ENCODE peak calls at places on chromosomes 4 and X, in six cellular contexts. One of them, this sample, is unnamed.

GRCh38 chr4:1288786-1289185 is 905 bp upstream of the MAEA start:
- DNase-seq in KG1: no peak
- DNase-seq in HepG2: no peak
- DNase-seq in omental fat pad: no peak
- DNase-seq in progenitor cell of endocrine pancreas: no peak
- DNase-seq in body of pancreas: no peak
- DNase-seq in this sample: no peak

GRCh38 chr4:48752256-48752655 is 27.8 kb downstream of the FRYL start:
- DNase-seq in omental fat pad: no peak
- DNase-seq in KG1: no peak
- DNase-seq in progenitor cell of endocrine pancreas: no peak
- DNase-seq in HepG2: no peak
- DNase-seq in body of pancreas: no peak
- DNase-seq in this sample: no peak

GRCh38 chr4:76447326-76447954 is 12.4 kb downstream of the SHROOM3 start:
- DNase-seq in HepG2: no peak
- DNase-seq in KG1: no peak
- DNase-seq in progenitor cell of endocrine pancreas: no peak
- DNase-seq in body of pancreas: no peak
- DNase-seq in omental fat pad: no peak
- DNase-seq in this sample: no peak

GRCh38 chrX:80807606-80808159 is 2.0 kb downstream of the BRWD3 start:
- DNase-seq in HepG2: no peak
- DNase-seq in body of pancreas: no peak
- DNase-seq in KG1: no peak
- DNase-seq in progenitor cell of endocrine pancreas: no peak
- DNase-seq in omental fat pad: no peak
- DNase-seq in this sample: no peak

GRCh38 chrX:45172890-45173289 is 27.8 kb downstream of the DIPK2B start:
- DNase-seq in omental fat pad: no peak
- DNase-seq in body of pancreas: no peak
- DNase-seq in KG1: no peak
- DNase-seq in HepG2: peak; percentile 3
- DNase-seq in progenitor cell of endocrine pancreas: no peak
- DNase-seq in this sample: no peak

GRCh38 chrX:150211988-150212387 is 151.1 kb upstream of the MAMLD1 start:
- DNase-seq in omental fat pad: no peak
- DNase-seq in body of pancreas: no peak
- DNase-seq in progenitor cell of endocrine pancreas: no peak
- DNase-seq in KG1: no peak
- DNase-seq in HepG2: no peak
- DNase-seq in this sample: no peak

GRCh38 chr4:83390965-83391364 is 56.3 kb upstream of the HPSE start:
- DNase-seq in progenitor cell of endocrine pancreas: no peak
- DNase-seq in omental fat pad: no peak
- DNase-seq in HepG2: no peak
- DNase-seq in KG1: no peak
- DNase-seq in body of pancreas: no peak
- DNase-seq in this sample: no peak

GRCh38 chrX:84320606-84321005 is 132.6 kb upstream of the RPS6KA6 start:
- DNase-seq in body of pancreas: no peak
- DNase-seq in KG1: no peak
- DNase-seq in omental fat pad: no peak
- DNase-seq in progenitor cell of endocrine pancreas: no peak
- DNase-seq in HepG2: no peak
- DNase-seq in this sample: no peak

GRCh38 chr4:145178740-145179139 is 1.6 kb downstream of the OTUD4 start:
- DNase-seq in progenitor cell of endocrine pancreas: no peak
- DNase-seq in KG1: no peak
- DNase-seq in body of pancreas: no peak
- DNase-seq in omental fat pad: no peak
- DNase-seq in HepG2: no peak
- DNase-seq in this sample: no peak

GRCh38 chr4:31234494-31234893 is 514.3 kb downstream of the PCDH7 start:
- DNase-seq in body of pancreas: no peak
- DNase-seq in HepG2: no peak
- DNase-seq in omental fat pad: no peak
- DNase-seq in KG1: no peak
- DNase-seq in progenitor cell of endocrine pancreas: no peak
- DNase-seq in this sample: no peak

GRCh38 chrX:69161786-69162349 is 3.4 kb downstream of the PJA1 start:
- DNase-seq in body of pancreas: no peak
- DNase-seq in HepG2: no peak
- DNase-seq in KG1: no peak
- DNase-seq in omental fat pad: no peak
- DNase-seq in progenitor cell of endocrine pancreas: no peak
- DNase-seq in this sample: no peak

GRCh38 chr4:94635172-94635571 is 122.6 kb upstream of the BMPR1B start:
- DNase-seq in body of pancreas: no peak
- DNase-seq in omental fat pad: no peak
- DNase-seq in progenitor cell of endocrine pancreas: no peak
- DNase-seq in KG1: no peak
- DNase-seq in HepG2: no peak
- DNase-seq in this sample: no peak

GRCh38 chr4:74531952-74532794 is 87.2 kb downstream of the AREG start:
- DNase-seq in KG1: peak; percentile 31
- DNase-seq in progenitor cell of endocrine pancreas: no peak
- DNase-seq in body of pancreas: no peak
- DNase-seq in omental fat pad: no peak
- DNase-seq in HepG2: peak; percentile 75
- DNase-seq in this sample: no peak

GRCh38 chr4:88846232-88846790 is 148.7 kb upstream of the NAP1L5 start:
- DNase-seq in HepG2: peak; percentile 14
- DNase-seq in body of pancreas: no peak
- DNase-seq in KG1: no peak
- DNase-seq in progenitor cell of endocrine pancreas: no peak
- DNase-seq in omental fat pad: no peak
- DNase-seq in this sample: no peak

GRCh38 chrX:637660-638481 is 7.3 kb downstream of the SHOX start:
- DNase-seq in HepG2: no peak
- DNase-seq in progenitor cell of endocrine pancreas: no peak
- DNase-seq in KG1: no peak
- DNase-seq in body of pancreas: no peak
- DNase-seq in omental fat pad: no peak
- DNase-seq in this sample: no peak

GRCh38 chrX:13661735-13662536 is 9.0 kb downstream of the TCEANC start:
- DNase-seq in body of pancreas: no peak
- DNase-seq in progenitor cell of endocrine pancreas: no peak
- DNase-seq in omental fat pad: no peak
- DNase-seq in KG1: no peak
- DNase-seq in HepG2: no peak
- DNase-seq in this sample: no peak

GRCh38 chrX:43969504-43970501 is 3.4 kb downstream of the NDP start:
- DNase-seq in omental fat pad: no peak
- DNase-seq in KG1: no peak
- DNase-seq in progenitor cell of endocrine pancreas: no peak
- DNase-seq in body of pancreas: no peak
- DNase-seq in HepG2: no peak
- DNase-seq in this sample: no peak

GRCh38 chr4:173218411-173219125 is 50.0 kb downstream of the GALNT7 start:
- DNase-seq in KG1: no peak
- DNase-seq in HepG2: no peak
- DNase-seq in body of pancreas: no peak
- DNase-seq in omental fat pad: no peak
- DNase-seq in progenitor cell of endocrine pancreas: no peak
- DNase-seq in this sample: no peak

GRCh38 chrX:125205084-125205917 is 114.4 kb upstream of the TEX13C start:
- DNase-seq in KG1: no peak
- DNase-seq in body of pancreas: peak; percentile 69
- DNase-seq in progenitor cell of endocrine pancreas: peak; percentile 48
- DNase-seq in HepG2: no peak
- DNase-seq in omental fat pad: no peak
- DNase-seq in this sample: peak; percentile 16

GRCh38 chr4:81493895-81494490 is 22.3 kb upstream of the RASGEF1B start:
- DNase-seq in body of pancreas: no peak
- DNase-seq in KG1: no peak
- DNase-seq in HepG2: no peak
- DNase-seq in omental fat pad: no peak
- DNase-seq in progenitor cell of endocrine pancreas: no peak
- DNase-seq in this sample: no peak

GRCh38 chr4:99945718-99946345 is 586 bp downstream of the DNAJB14 start:
- DNase-seq in body of pancreas: no peak
- DNase-seq in omental fat pad: no peak
- DNase-seq in progenitor cell of endocrine pancreas: peak; percentile 31
- DNase-seq in HepG2: peak; percentile 44
- DNase-seq in KG1: no peak
- DNase-seq in this sample: no peak

GRCh38 chr4:1987296-1987695 is 21.5 kb downstream of the NELFA start:
- DNase-seq in body of pancreas: no peak
- DNase-seq in HepG2: no peak
- DNase-seq in progenitor cell of endocrine pancreas: no peak
- DNase-seq in KG1: no peak
- DNase-seq in omental fat pad: no peak
- DNase-seq in this sample: no peak

GRCh38 chrX:21723814-21724213 is 34.1 kb downstream of the SMPX start:
- DNase-seq in progenitor cell of endocrine pancreas: no peak
- DNase-seq in HepG2: no peak
- DNase-seq in KG1: no peak
- DNase-seq in omental fat pad: no peak
- DNase-seq in body of pancreas: no peak
- DNase-seq in this sample: no peak

GRCh38 chr4:2104556-2105345 is 45.6 kb downstream of the NAT8L start:
- DNase-seq in body of pancreas: no peak
- DNase-seq in KG1: no peak
- DNase-seq in progenitor cell of endocrine pancreas: no peak
- DNase-seq in HepG2: no peak
- DNase-seq in omental fat pad: no peak
- DNase-seq in this sample: no peak

GRCh38 chr4:119559044-119559647 is 69.5 kb downstream of the PDE5A start:
- DNase-seq in omental fat pad: no peak
- DNase-seq in HepG2: peak; percentile 39
- DNase-seq in KG1: no peak
- DNase-seq in progenitor cell of endocrine pancreas: no peak
- DNase-seq in body of pancreas: no peak
- DNase-seq in this sample: no peak

GRCh38 chr4:145043306-145043705 is 54.7 kb downstream of the ANAPC10 start:
- DNase-seq in progenitor cell of endocrine pancreas: no peak
- DNase-seq in KG1: no peak
- DNase-seq in HepG2: no peak
- DNase-seq in omental fat pad: no peak
- DNase-seq in body of pancreas: no peak
- DNase-seq in this sample: no peak

GRCh38 chr4:159048166-159048886 is 54.6 kb upstream of the RAPGEF2 start:
- DNase-seq in HepG2: peak; percentile 84
- DNase-seq in KG1: no peak
- DNase-seq in omental fat pad: peak; percentile 47
- DNase-seq in progenitor cell of endocrine pancreas: peak; percentile 36
- DNase-seq in body of pancreas: peak; percentile 90
- DNase-seq in this sample: peak; percentile 72

GRCh38 chr4:98706935-98707334 is 48.5 kb upstream of the TSPAN5 start:
- DNase-seq in body of pancreas: no peak
- DNase-seq in omental fat pad: no peak
- DNase-seq in progenitor cell of endocrine pancreas: no peak
- DNase-seq in HepG2: no peak
- DNase-seq in KG1: no peak
- DNase-seq in this sample: no peak

GRCh38 chrX:68196939-68197791 is 236.1 kb downstream of the OPHN1 start:
- DNase-seq in KG1: no peak
- DNase-seq in body of pancreas: peak; percentile 32
- DNase-seq in omental fat pad: no peak
- DNase-seq in HepG2: peak; percentile 31
- DNase-seq in progenitor cell of endocrine pancreas: peak; percentile 11
- DNase-seq in this sample: peak; percentile 43

This sample was measured in prostate gland.